ENCODE peak calls at places on chromosomes 5 and 9, in eight cellular contexts. J is A549, Z is tibial nerve, R is fibroblast of lung, O is cardiac muscle cell, H is caudate nucleus, M is neuronal stem cell, Q is colonic mucosa. D is an unnamed sample.

GRCh38 chr5:76867827-76868693 is 18.2 kb downstream of the S100Z start:
- DNase-seq in J (peak), Z (peak), R (peak), O (peak), H (no peak), M (peak), Q (peak), D (no peak)

GRCh38 chr5:23084815-23085214 is 231.7 kb upstream of the CDH12 start:
- DNase-seq in J (peak), Z (no peak), R (no peak), O (no peak), H (no peak), M (no peak), Q (no peak), D (no peak)

GRCh38 chr5:172137046-172137445 is 51.0 kb downstream of the STK10 start:
- DNase-seq in J (no peak), Z (no peak), R (no peak), O (no peak), H (no peak), M (no peak), Q (no peak), D (no peak)

GRCh38 chr5:103918668-103919367 is 356.2 kb upstream of the NUDT12 start:
- DNase-seq in J (no peak), Z (no peak), R (peak), O (no peak), H (no peak), M (peak), Q (no peak), D (no peak)

GRCh38 chr5:81904861-81905260 is 67.0 kb upstream of the ATG10 start:
- DNase-seq in J (no peak), Z (no peak), R (peak), O (no peak), H (no peak), M (no peak), Q (no peak), D (no peak)

GRCh38 chr9:4050686-4051315 is 249.1 kb downstream of the GLIS3 start:
- DNase-seq in J (no peak), Z (no peak), R (no peak), O (no peak), H (no peak), M (peak), Q (no peak), D (no peak)

GRCh38 chr9:111038336-111039202 is at the start of gene LPAR1:
- DNase-seq in J (peak), Z (peak), R (peak), O (peak), H (peak), M (peak), Q (peak), D (no peak)

GRCh38 chr5:8213701-8214240 is 344.8 kb downstream of the MTRR start:
- DNase-seq in J (no peak), Z (no peak), R (no peak), O (no peak), H (no peak), M (no peak), Q (no peak), D (no peak)

GRCh38 chr9:32877103-32877502 is 93.8 kb downstream of the TMEM215 start:
- DNase-seq in J (no peak), Z (no peak), R (no peak), O (no peak), H (no peak), M (no peak), Q (no peak), D (no peak)

GRCh38 chr5:150347003-150347402 is 10.5 kb upstream of the TCOF1 start:
- DNase-seq in J (no peak), Z (no peak), R (no peak), O (no peak), H (no peak), M (no peak), Q (no peak), D (no peak)

GRCh38 chr5:115379622-115380344 is 83.3 kb upstream of the CCDC112 start:
- DNase-seq in J (no peak), Z (no peak), R (peak), O (no peak), H (no peak), M (no peak), Q (peak), D (peak)

GRCh38 chr5:123571927-123572326 is 60.0 kb downstream of the CSNK1G3 start:
- DNase-seq in J (no peak), Z (no peak), R (peak), O (peak), H (no peak), M (no peak), Q (no peak), D (no peak)

GRCh38 chr5:1881273-1881586 is 1.5 kb downstream of the IRX4 start:
- DNase-seq in J (peak), Z (no peak), R (no peak), O (peak), H (no peak), M (no peak), Q (no peak), D (no peak)

GRCh38 chr5:97906135-97906534 is 723.1 kb upstream of the RIOK2 start:
- DNase-seq in J (no peak), Z (no peak), R (no peak), O (no peak), H (no peak), M (no peak), Q (no peak), D (no peak)

GRCh38 chr9:27771803-27772545 is 198.7 kb upstream of the C9orf72 start:
- DNase-seq in J (no peak), Z (no peak), R (peak), O (peak), H (no peak), M (no peak), Q (no peak), D (peak)

GRCh38 chr5:1858436-1858835 is 24.3 kb downstream of the IRX4 start:
- DNase-seq in J (no peak), Z (no peak), R (no peak), O (no peak), H (no peak), M (no peak), Q (no peak), D (no peak)

GRCh38 chr9:127837346-127837745 is 17.1 kb downstream of the ENG start:
- DNase-seq in J (no peak), Z (no peak), R (peak), O (peak), H (no peak), M (no peak), Q (no peak), D (no peak)

GRCh38 chr9:127832248-127832647 is 22.2 kb downstream of the ENG start:
- DNase-seq in J (no peak), Z (no peak), R (peak), O (no peak), H (no peak), M (no peak), Q (no peak), D (no peak)

GRCh38 chr9:127838375-127839078 is 15.9 kb downstream of the ENG start:
- DNase-seq in J (peak), Z (no peak), R (peak), O (peak), H (no peak), M (no peak), Q (peak), D (no peak)

GRCh38 chr9:127833555-127833954 is 20.9 kb downstream of the ENG start:
- DNase-seq in J (no peak), Z (no peak), R (no peak), O (peak), H (no peak), M (no peak), Q (no peak), D (no peak)

GRCh38 chr9:127835930-127836586 is 18.4 kb downstream of the ENG start:
- DNase-seq in J (no peak), Z (peak), R (peak), O (peak), H (no peak), M (no peak), Q (no peak), D (no peak)
- H3K27ac ChIP-seq in J (no peak), Z (peak), R (peak), O (peak), H (peak), M (peak), Q (peak), D (no peak)

DNA sequence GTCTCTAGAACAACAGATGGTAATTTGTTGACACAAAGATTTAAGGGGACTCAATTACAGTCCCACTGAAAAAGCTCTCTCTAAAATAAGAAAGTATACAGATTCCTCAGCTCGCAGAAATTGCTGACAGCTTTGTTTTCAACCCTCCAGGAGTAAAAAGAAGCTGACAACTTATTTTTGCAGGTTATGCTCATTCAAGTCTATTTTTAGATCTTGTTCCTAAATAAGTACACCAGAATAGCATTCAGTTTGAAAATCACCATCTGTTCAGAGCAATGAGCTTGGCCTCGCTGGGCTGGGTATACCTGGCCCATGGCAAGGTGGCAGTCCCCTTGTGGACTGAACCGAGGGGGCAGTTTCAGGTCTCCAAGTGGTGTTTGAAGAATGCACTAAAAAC is 169.3 kb downstream of the AUH start:
- DNase-seq in J (no peak), Z (no peak), R (peak), O (peak), H (no peak), M (no peak), Q (no peak), D (no peak)
- H3K27ac ChIP-seq in J (peak), Z (peak), R (peak), O (peak), H (peak), M (no peak), Q (peak), D (peak)

GRCh38 chr9:94919376-94920098 is 193.0 kb downstream of the AOPEP start:
- DNase-seq in J (peak), Z (no peak), R (peak), O (peak), H (no peak), M (no peak), Q (no peak), D (no peak)
- H3K27ac ChIP-seq in J (peak), Z (peak), R (peak), O (peak), H (no peak), M (no peak), Q (no peak), D (peak)

GRCh38 chr9:129864991-129865647 is 29.9 kb downstream of the USP20 start:
- DNase-seq in J (no peak), Z (no peak), R (no peak), O (no peak), H (no peak), M (no peak), Q (no peak), D (no peak)
- H3K27ac ChIP-seq in J (no peak), Z (no peak), R (no peak), O (no peak), H (no peak), M (no peak), Q (no peak), D (no peak)